ENCODE peak calls at places on chromosomes 13 and 19, in eight cellular contexts. One of them, this sample, is unnamed.

GRCh38 chr13:26919311-26919710 is 158.7 kb upstream of the GPR12 start:
- DNase-seq in ecto neural progenitor cell: no peak
- DNase-seq in activated CD4-positive, alpha-beta T cell treated with anti-CD3 and anti-CD28 coated beads, Interleukin-2, amount 50 U/mL, for 1 hour: no peak
- DNase-seq in cardiac septum: peak; percentile 14
- DNase-seq in SHP77: no peak
- DNase-seq in HTR-8/SVneo: no peak
- DNase-seq in IMR-90: no peak
- DNase-seq in A673: no peak
- DNase-seq in this sample: no peak

GRCh38 chr19:29504454-29504853 is 21.3 kb upstream of the VSTM2B start:
- DNase-seq in ecto neural progenitor cell: no peak
- DNase-seq in activated CD4-positive, alpha-beta T cell treated with anti-CD3 and anti-CD28 coated beads, Interleukin-2, amount 50 U/mL, for 1 hour: no peak
- DNase-seq in cardiac septum: no peak
- DNase-seq in SHP77: no peak
- DNase-seq in HTR-8/SVneo: no peak
- DNase-seq in IMR-90: no peak
- DNase-seq in A673: no peak
- DNase-seq in this sample: no peak

GRCh38 chr13:88979465-88980180 is 1308.5 kb downstream of the SLITRK5 start:
- DNase-seq in ecto neural progenitor cell: no peak
- DNase-seq in activated CD4-positive, alpha-beta T cell treated with anti-CD3 and anti-CD28 coated beads, Interleukin-2, amount 50 U/mL, for 1 hour: no peak
- DNase-seq in cardiac septum: peak; percentile 76
- DNase-seq in SHP77: peak; percentile 19
- DNase-seq in HTR-8/SVneo: no peak
- DNase-seq in IMR-90: no peak
- DNase-seq in A673: no peak
- DNase-seq in this sample: no peak

GRCh38 chr19:10701955-10702307 is 692 bp downstream of the QTRT1 start:
- DNase-seq in ecto neural progenitor cell: peak; percentile 78
- DNase-seq in activated CD4-positive, alpha-beta T cell treated with anti-CD3 and anti-CD28 coated beads, Interleukin-2, amount 50 U/mL, for 1 hour: no peak
- DNase-seq in cardiac septum: no peak
- DNase-seq in SHP77: peak; percentile 24
- DNase-seq in HTR-8/SVneo: peak; percentile 29
- DNase-seq in IMR-90: no peak
- DNase-seq in A673: peak; percentile 72
- DNase-seq in this sample: no peak

GRCh38 chr13:102555914-102556553 is 40.8 kb upstream of the TPP2 start:
- DNase-seq in ecto neural progenitor cell: no peak
- DNase-seq in activated CD4-positive, alpha-beta T cell treated with anti-CD3 and anti-CD28 coated beads, Interleukin-2, amount 50 U/mL, for 1 hour: no peak
- DNase-seq in cardiac septum: no peak
- DNase-seq in SHP77: peak; percentile 77
- DNase-seq in HTR-8/SVneo: peak; percentile 11
- DNase-seq in IMR-90: peak; percentile 26
- DNase-seq in A673: peak; percentile 84
- DNase-seq in this sample: peak; percentile 0

GRCh38 chr13:94431987-94432386 is 47.5 kb downstream of the DCT start:
- DNase-seq in ecto neural progenitor cell: no peak
- DNase-seq in activated CD4-positive, alpha-beta T cell treated with anti-CD3 and anti-CD28 coated beads, Interleukin-2, amount 50 U/mL, for 1 hour: no peak
- DNase-seq in cardiac septum: no peak
- DNase-seq in SHP77: no peak
- DNase-seq in HTR-8/SVneo: no peak
- DNase-seq in IMR-90: no peak
- DNase-seq in A673: no peak
- DNase-seq in this sample: no peak

GRCh38 chr19:45418812-45419211 is 4.9 kb downstream of the ERCC1 start:
- DNase-seq in ecto neural progenitor cell: no peak
- DNase-seq in activated CD4-positive, alpha-beta T cell treated with anti-CD3 and anti-CD28 coated beads, Interleukin-2, amount 50 U/mL, for 1 hour: no peak
- DNase-seq in cardiac septum: no peak
- DNase-seq in SHP77: no peak
- DNase-seq in HTR-8/SVneo: no peak
- DNase-seq in IMR-90: no peak
- DNase-seq in A673: no peak
- DNase-seq in this sample: no peak

GRCh38 chr13:79802389-79803140 is 321.6 kb downstream of the NDFIP2 start:
- DNase-seq in ecto neural progenitor cell: no peak
- DNase-seq in activated CD4-positive, alpha-beta T cell treated with anti-CD3 and anti-CD28 coated beads, Interleukin-2, amount 50 U/mL, for 1 hour: no peak
- DNase-seq in cardiac septum: no peak
- DNase-seq in SHP77: no peak
- DNase-seq in HTR-8/SVneo: no peak
- DNase-seq in IMR-90: no peak
- DNase-seq in A673: peak; percentile 92
- DNase-seq in this sample: no peak

GRCh38 chr19:35949131-35949530 is 13.0 kb downstream of the LRFN3 start:
- DNase-seq in ecto neural progenitor cell: no peak
- DNase-seq in activated CD4-positive, alpha-beta T cell treated with anti-CD3 and anti-CD28 coated beads, Interleukin-2, amount 50 U/mL, for 1 hour: no peak
- DNase-seq in cardiac septum: no peak
- DNase-seq in SHP77: no peak
- DNase-seq in HTR-8/SVneo: no peak
- DNase-seq in IMR-90: no peak
- DNase-seq in A673: no peak
- DNase-seq in this sample: no peak

GRCh38 chr19:48997972-48998371 is 4.3 kb downstream of the RUVBL2 start:
- DNase-seq in ecto neural progenitor cell: peak; percentile 82
- DNase-seq in activated CD4-positive, alpha-beta T cell treated with anti-CD3 and anti-CD28 coated beads, Interleukin-2, amount 50 U/mL, for 1 hour: peak; percentile 49
- DNase-seq in cardiac septum: no peak
- DNase-seq in SHP77: peak; percentile 79
- DNase-seq in HTR-8/SVneo: peak; percentile 53
- DNase-seq in IMR-90: peak; percentile 45
- DNase-seq in A673: peak; percentile 67
- DNase-seq in this sample: no peak

GRCh38 chr13:29522044-29522685 is 73.3 kb downstream of the SLC7A1 start:
- DNase-seq in ecto neural progenitor cell: no peak
- DNase-seq in activated CD4-positive, alpha-beta T cell treated with anti-CD3 and anti-CD28 coated beads, Interleukin-2, amount 50 U/mL, for 1 hour: no peak
- DNase-seq in cardiac septum: no peak
- DNase-seq in SHP77: no peak
- DNase-seq in HTR-8/SVneo: no peak
- DNase-seq in IMR-90: peak; percentile 61
- DNase-seq in A673: peak; percentile 57
- DNase-seq in this sample: no peak

GRCh38 chr13:42551611-42552010 is 22.3 kb upstream of the TNFSF11 start:
- DNase-seq in ecto neural progenitor cell: no peak
- DNase-seq in activated CD4-positive, alpha-beta T cell treated with anti-CD3 and anti-CD28 coated beads, Interleukin-2, amount 50 U/mL, for 1 hour: no peak
- DNase-seq in cardiac septum: no peak
- DNase-seq in SHP77: no peak
- DNase-seq in HTR-8/SVneo: no peak
- DNase-seq in IMR-90: no peak
- DNase-seq in A673: no peak
- DNase-seq in this sample: no peak

GRCh38 chr19:10744222-10744847 is 26.5 kb downstream of the DNM2 start:
- DNase-seq in ecto neural progenitor cell: no peak
- DNase-seq in activated CD4-positive, alpha-beta T cell treated with anti-CD3 and anti-CD28 coated beads, Interleukin-2, amount 50 U/mL, for 1 hour: no peak
- DNase-seq in cardiac septum: no peak
- DNase-seq in SHP77: no peak
- DNase-seq in HTR-8/SVneo: no peak
- DNase-seq in IMR-90: no peak
- DNase-seq in A673: no peak
- DNase-seq in this sample: no peak

This sample was measured in NCI-H2029 treated with DMSO at 0.1 percent for 48 hours.